ENCODE peak calls at places on chromosomes 4 and X, in six cellular contexts. L is neuronal stem cell, Y is psoas muscle, Z is Panc1, G is right lobe of liver, I is testis. D is an unnamed sample. For H3K36me3, the result is how much of the 10 kb centered on the place peaks cover.

GRCh38 chr4:110492522-110492921 is 16.6 kb downstream of the ENPEP start:
- DNase-seq in L (no peak), Y (no peak), Z (no peak), G (no peak), I (no peak), D (no peak)

GRCh38 chr4:151801547-151802516 is 41.0 kb upstream of the GATB start:
- DNase-seq in L (peak), Y (peak), Z (peak), G (no peak), I (peak), D (peak)

GRCh38 chrX:38941675-38942074 is 140.4 kb downstream of the MID1IP1 start:
- DNase-seq in L (no peak), Y (no peak), Z (no peak), G (no peak), I (no peak), D (peak)

GRCh38 chr4:24793219-24794005 is 2.0 kb upstream of the SOD3 start:
- DNase-seq in L (no peak), Y (no peak), Z (no peak), G (no peak), I (no peak), D (peak)

GRCh38 chr4:16183604-16184003 is 42.7 kb downstream of the TAPT1 start:
- DNase-seq in L (no peak), Y (no peak), Z (no peak), G (no peak), I (no peak), D (no peak)

GRCh38 chr4:41476310-41476709 is 61.6 kb upstream of the LIMCH1 start:
- DNase-seq in L (no peak), Y (no peak), Z (no peak), G (no peak), I (no peak), D (no peak)

GRCh38 chrX:15204130-15204751 is 65.6 kb downstream of the ASB9 start:
- DNase-seq in L (no peak), Y (no peak), Z (no peak), G (no peak), I (no peak), D (no peak)

GRCh38 chr4:185464184-185464583 is 7.3 kb downstream of the CCDC110 start:
- DNase-seq in L (no peak), Y (no peak), Z (no peak), G (no peak), I (no peak), D (no peak)

GRCh38 chrX:103688949-103689348 is 2.5 kb upstream of the MORF4L2 start:
- DNase-seq in L (no peak), Y (no peak), Z (no peak), G (no peak), I (no peak), D (peak)

GRCh38 chr4:107826427-107826980 is 1.8 kb downstream of the SGMS2 start:
- DNase-seq in L (no peak), Y (no peak), Z (no peak), G (no peak), I (no peak), D (peak)

GRCh38 chr4:176856421-176856820 is 63.7 kb upstream of the VEGFC start:
- DNase-seq in L (no peak), Y (no peak), Z (no peak), G (no peak), I (no peak), D (no peak)

GRCh38 chr4:75494563-75494962 is 19.6 kb downstream of the RCHY1 start:
- DNase-seq in L (no peak), Y (no peak), Z (no peak), G (no peak), I (no peak), D (peak)

GRCh38 chr4:107689912-107690587 is 30.0 kb downstream of the PAPSS1 start:
- DNase-seq in L (no peak), Y (no peak), Z (peak), G (no peak), I (no peak), D (peak)

GRCh38 chrX:94524867-94525266 is 850.9 kb downstream of the FAM133A start:
- DNase-seq in L (no peak), Y (peak), Z (no peak), G (no peak), I (peak), D (peak)

GRCh38 chr4:184544711-184545409 is 70.5 kb upstream of the IRF2 start:
- DNase-seq in L (no peak), Y (no peak), Z (no peak), G (no peak), I (no peak), D (no peak)

GRCh38 chr4:82886145-82886942 is 4.6 kb downstream of the SEC31A start:
- DNase-seq in L (no peak), Y (no peak), Z (no peak), G (no peak), I (no peak), D (peak)

DNA sequence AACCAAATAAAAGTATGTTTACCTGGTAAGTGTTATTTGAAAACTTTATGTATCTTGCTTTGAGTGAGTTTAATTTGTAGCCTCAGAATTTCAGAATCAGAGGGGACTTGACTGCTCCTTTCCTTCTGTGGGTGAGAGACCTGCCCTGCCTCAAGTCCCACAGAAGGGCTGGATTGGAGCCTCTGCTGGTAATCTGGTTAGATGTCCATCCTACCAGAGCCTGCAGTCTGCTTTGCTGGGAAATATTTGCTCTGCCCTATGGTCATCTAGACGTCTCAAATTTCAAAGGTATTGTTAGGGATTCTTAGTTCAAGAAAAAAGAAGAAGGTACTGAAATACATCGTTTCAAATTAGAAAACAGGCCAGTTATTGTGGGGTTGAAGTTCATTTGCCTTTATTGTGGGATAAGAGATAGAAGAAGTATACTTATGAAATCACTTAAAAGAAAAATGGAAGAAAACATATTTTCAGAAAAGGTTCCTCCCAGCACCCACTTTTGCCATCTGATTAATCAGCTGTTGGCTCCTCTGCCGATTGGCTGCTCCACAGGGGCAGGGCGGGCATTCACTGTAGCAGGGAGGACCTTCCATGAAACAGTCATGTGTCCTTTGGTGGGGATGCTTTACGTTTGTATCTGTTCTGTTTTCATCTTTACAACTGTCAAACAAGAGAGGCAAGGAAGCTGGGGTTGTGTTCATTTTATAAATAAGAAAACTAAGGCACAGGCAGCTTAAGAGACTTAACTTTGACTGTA is 73.3 kb upstream of the TLR2 start:
- DNase-seq in L (no peak), Y (no peak), Z (no peak), G (no peak), I (no peak), D (no peak)
- H3K36me3 ChIP-seq in L (half or more), Y (half or more), Z (under half), G (under half), I (under half), D (under half)

DNA sequence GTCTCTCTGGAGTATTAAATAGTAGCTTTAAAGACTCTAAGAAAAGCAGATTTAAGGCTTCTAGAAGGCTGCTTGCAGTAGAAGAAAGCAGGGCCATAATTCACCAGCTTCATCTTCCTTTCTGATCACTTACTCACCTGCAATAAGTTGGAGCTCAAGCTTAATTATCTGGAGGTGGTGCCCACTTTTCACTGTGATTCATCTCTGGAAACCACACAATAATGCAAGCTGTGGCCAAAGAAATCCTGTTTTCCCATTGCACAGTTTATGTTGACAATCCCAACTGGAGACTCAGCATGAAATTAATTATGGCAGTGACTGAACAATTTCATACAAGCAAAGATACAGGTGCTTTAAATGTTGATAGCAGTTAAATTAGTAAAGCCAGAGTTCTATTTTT is 14.7 kb downstream of the CWH43 start:
- DNase-seq in L (no peak), Y (no peak), Z (no peak), G (no peak), I (no peak), D (peak)
- H3K36me3 ChIP-seq in L (under half), Y (under half), Z (under half), G (under half), I (under half), D (under half)

DNA sequence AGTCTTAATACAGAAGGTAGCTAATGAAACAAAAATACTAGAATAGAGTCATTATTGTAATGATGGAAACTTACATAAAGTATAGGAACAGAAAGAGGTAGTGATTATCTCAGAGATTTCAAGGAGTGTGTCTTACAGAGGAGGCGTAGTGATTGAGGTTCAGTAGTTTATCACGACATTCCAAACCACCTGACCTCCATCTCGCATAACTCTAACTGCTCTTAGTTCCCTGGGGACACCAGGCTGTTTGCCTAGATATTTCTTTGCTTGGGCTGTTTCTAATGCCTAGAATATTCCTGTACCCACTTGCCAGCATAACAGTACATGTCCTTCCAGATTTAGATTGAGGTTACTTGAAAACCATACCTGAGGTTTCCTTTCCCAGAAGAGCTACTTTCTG is 29.1 kb downstream of the STAG2 start:
- DNase-seq in L (no peak), Y (no peak), Z (no peak), G (no peak), I (no peak), D (no peak)
- H3K36me3 ChIP-seq in L (under half), Y (under half), Z (under half), G (under half), I (under half), D (under half)

DNA sequence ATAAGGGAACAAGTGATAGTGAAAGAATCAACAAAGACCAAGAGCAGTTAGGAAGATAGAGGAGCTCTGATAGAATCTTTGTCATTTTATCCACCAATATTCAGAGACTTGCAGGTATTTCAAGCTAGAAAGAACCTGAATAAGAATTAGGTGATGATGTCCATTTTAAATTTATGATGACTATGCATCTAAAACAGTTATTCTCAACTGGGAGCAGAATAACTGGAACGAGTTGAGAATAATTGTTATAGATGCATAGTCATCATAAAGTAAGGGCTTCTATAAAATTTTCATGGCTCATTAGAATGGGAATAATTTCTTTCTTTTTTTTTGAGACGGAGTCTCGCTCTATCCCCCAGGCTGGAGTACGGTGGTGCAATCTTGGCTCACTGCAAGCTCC is 5.8 kb downstream of the OCIAD1 start:
- DNase-seq in L (no peak), Y (no peak), Z (no peak), G (no peak), I (no peak), D (no peak)
- H3K36me3 ChIP-seq in L (half or more), Y (half or more), Z (under half), G (under half), I (under half), D (under half)

GRCh38 chrX:118614150-118614549 is 113.3 kb upstream of the IL13RA1 start:
- DNase-seq in L (no peak), Y (no peak), Z (no peak), G (no peak), I (no peak), D (no peak)
- H3K36me3 ChIP-seq in L (under half), Y (under half), Z (under half), G (under half), I (under half), D (under half)

GRCh38 chr4:153549401-153549800 is 83.2 kb downstream of the TMEM131L start:
- DNase-seq in L (no peak), Y (no peak), Z (no peak), G (no peak), I (no peak), D (no peak)

GRCh38 chr4:153547520-153547919 is 81.4 kb downstream of the TMEM131L start:
- DNase-seq in L (no peak), Y (no peak), Z (no peak), G (no peak), I (no peak), D (no peak)

GRCh38 chr4:153543351-153543750 is 77.2 kb downstream of the TMEM131L start:
- DNase-seq in L (no peak), Y (no peak), Z (no peak), G (no peak), I (no peak), D (no peak)

GRCh38 chr4:153545822-153546221 is 79.7 kb downstream of the TMEM131L start:
- DNase-seq in L (no peak), Y (no peak), Z (no peak), G (no peak), I (no peak), D (no peak)

GRCh38 chr4:153546273-153546672 is 80.1 kb downstream of the TMEM131L start:
- DNase-seq in L (no peak), Y (no peak), Z (no peak), G (no peak), I (no peak), D (no peak)
- H3K36me3 ChIP-seq in L (under half), Y (under half), Z (under half), G (under half), I (under half), D (under half)

GRCh38 chr4:2931765-2932560 is 31.2 kb downstream of the NOP14 start:
- DNase-seq in L (no peak), Y (peak), Z (no peak), G (peak), I (no peak), D (no peak)

GRCh38 chr4:2930821-2931764 is 32.1 kb downstream of the NOP14 start:
- DNase-seq in L (no peak), Y (peak), Z (no peak), G (peak), I (no peak), D (no peak)

GRCh38 chr4:2928242-2929155 is 34.7 kb downstream of the NOP14 start:
- DNase-seq in L (no peak), Y (peak), Z (no peak), G (peak), I (no peak), D (no peak)

GRCh38 chr4:2929469-2929868 is 33.7 kb downstream of the NOP14 start:
- DNase-seq in L (no peak), Y (peak), Z (no peak), G (peak), I (no peak), D (no peak)

GRCh38 chr4:2930135-2930805 is 32.9 kb downstream of the NOP14 start:
- DNase-seq in L (no peak), Y (peak), Z (no peak), G (peak), I (no peak), D (no peak)
- H3K36me3 ChIP-seq in L (half or more), Y (half or more), Z (under half), G (under half), I (under half), D (under half)

GRCh38 chr4:155967098-155967497 is 13.4 kb upstream of the CTSO start:
- DNase-seq in L (no peak), Y (no peak), Z (no peak), G (no peak), I (no peak), D (peak)
- H3K36me3 ChIP-seq in L (under half), Y (under half), Z (under half), G (under half), I (under half), D (under half)

GRCh38 chrX:53254570-53255461 is 26.6 kb downstream of the IQSEC2 start:
- DNase-seq in L (no peak), Y (no peak), Z (no peak), G (no peak), I (no peak), D (no peak)
- H3K36me3 ChIP-seq in L (under half), Y (under half), Z (under half), G (under half), I (under half), D (under half)

DNA sequence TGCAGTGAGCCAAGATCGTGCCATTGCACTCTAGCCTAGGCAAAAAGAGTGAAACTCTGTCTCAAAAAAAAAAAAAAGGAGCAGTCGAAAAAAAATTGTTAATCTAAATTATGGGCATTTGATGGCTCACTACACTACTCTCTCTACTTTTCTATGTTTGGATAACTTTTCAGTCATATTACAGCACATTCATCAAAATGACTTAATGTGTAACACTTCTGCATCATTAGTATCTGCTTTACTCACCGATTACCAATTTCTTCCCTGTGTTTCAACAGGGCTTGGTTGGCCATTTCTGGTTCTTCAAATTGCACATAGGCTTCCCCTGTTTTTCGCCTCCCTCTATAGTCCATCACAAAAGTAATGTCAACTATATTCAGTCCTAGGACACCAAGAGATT is 8.4 kb downstream of the GRSF1 start:
- DNase-seq in L (no peak), Y (no peak), Z (no peak), G (no peak), I (no peak), D (no peak)
- H3K36me3 ChIP-seq in L (half or more), Y (half or more), Z (under half), G (under half), I (under half), D (under half)